ENCODE peak calls at places on chromosomes 16 and 17, in seven cellular contexts. G, Q, W, Z, X, C and V are unnamed samples.

GRCh38 chr17:67765623-67766022 is 47.9 kb downstream of the NOL11 start:
- DNase-seq in C (no peak), G (no peak), Q (no peak), X (no peak), Z (no peak), W (no peak), V (no peak)

GRCh38 chr16:62256406-62256805 is 220.2 kb upstream of the CDH8 start:
- DNase-seq in W (no peak), Z (no peak), G (no peak), X (no peak), C (no peak), Q (no peak), V (no peak)

GRCh38 chr17:79849953-79850352 is 10.7 kb upstream of the CBX4 start:
- DNase-seq in W (no peak), C (no peak), X (peak), G (no peak), Q (no peak), Z (no peak), V (no peak)

GRCh38 chr16:50696575-50697420 is 3.4 kb downstream of the NOD2 start:
- DNase-seq in G (peak), C (peak), W (peak), Q (no peak), X (peak), Z (no peak), V (peak)

GRCh38 chr16:4101421-4102275 is 14.6 kb downstream of the ADCY9 start:
- DNase-seq in W (no peak), C (no peak), Q (no peak), G (no peak), Z (no peak), X (no peak), V (no peak)

GRCh38 chr16:21023509-21024202 is 123.1 kb downstream of the LYRM1 start:
- DNase-seq in C (no peak), G (no peak), X (no peak), Z (no peak), W (no peak), Q (no peak), V (no peak)

GRCh38 chr16:49129935-49130334 is 151.7 kb downstream of the CBLN1 start:
- DNase-seq in C (no peak), G (no peak), W (no peak), X (no peak), Z (no peak), Q (no peak), V (no peak)

GRCh38 chr16:86585821-86586611 is 7.7 kb downstream of the FOXL1 start:
- DNase-seq in X (no peak), G (peak), Z (no peak), W (no peak), Q (no peak), C (no peak), V (peak)

GRCh38 chr16:50306287-50306686 is 39.9 kb downstream of the ADCY7 start:
- DNase-seq in Z (no peak), G (no peak), Q (peak), X (no peak), W (no peak), C (no peak), V (no peak)

GRCh38 chr17:68352041-68352440 is 60.7 kb downstream of the ARSG start:
- DNase-seq in C (no peak), X (no peak), W (no peak), Z (no peak), G (peak), Q (no peak), V (no peak)

GRCh38 chr16:62700456-62701280 is 664.4 kb upstream of the CDH8 start:
- DNase-seq in Q (no peak), W (no peak), Z (no peak), X (no peak), G (no peak), C (no peak), V (no peak)

GRCh38 chr16:55120408-55120807 is 189.7 kb downstream of the IRX5 start:
- DNase-seq in G (no peak), W (no peak), C (no peak), Q (no peak), Z (no peak), X (no peak), V (no peak)

GRCh38 chr17:48679385-48680096 is 42.8 kb downstream of the PRAC1 start:
- DNase-seq in C (no peak), W (no peak), X (no peak), G (no peak), Q (no peak), Z (no peak), V (no peak)

GRCh38 chr17:40188694-40189093 is 11.4 kb downstream of the RAPGEFL1 start:
- DNase-seq in C (no peak), W (no peak), G (no peak), Z (no peak), X (no peak), Q (no peak), V (no peak)

GRCh38 chr17:78224226-78225087 is 7.0 kb upstream of the TMEM235 start:
- DNase-seq in Z (no peak), W (no peak), G (no peak), Q (no peak), X (no peak), C (no peak), V (no peak)

GRCh38 chr16:47777191-47777590 is 316.1 kb downstream of the PHKB start:
- DNase-seq in Z (no peak), W (no peak), Q (no peak), C (no peak), G (no peak), X (no peak), V (peak)

GRCh38 chr17:75668489-75668888 is 1.4 kb downstream of the SAP30BP start:
- DNase-seq in Z (no peak), Q (no peak), W (no peak), C (no peak), X (no peak), G (no peak), V (no peak)

DNA sequence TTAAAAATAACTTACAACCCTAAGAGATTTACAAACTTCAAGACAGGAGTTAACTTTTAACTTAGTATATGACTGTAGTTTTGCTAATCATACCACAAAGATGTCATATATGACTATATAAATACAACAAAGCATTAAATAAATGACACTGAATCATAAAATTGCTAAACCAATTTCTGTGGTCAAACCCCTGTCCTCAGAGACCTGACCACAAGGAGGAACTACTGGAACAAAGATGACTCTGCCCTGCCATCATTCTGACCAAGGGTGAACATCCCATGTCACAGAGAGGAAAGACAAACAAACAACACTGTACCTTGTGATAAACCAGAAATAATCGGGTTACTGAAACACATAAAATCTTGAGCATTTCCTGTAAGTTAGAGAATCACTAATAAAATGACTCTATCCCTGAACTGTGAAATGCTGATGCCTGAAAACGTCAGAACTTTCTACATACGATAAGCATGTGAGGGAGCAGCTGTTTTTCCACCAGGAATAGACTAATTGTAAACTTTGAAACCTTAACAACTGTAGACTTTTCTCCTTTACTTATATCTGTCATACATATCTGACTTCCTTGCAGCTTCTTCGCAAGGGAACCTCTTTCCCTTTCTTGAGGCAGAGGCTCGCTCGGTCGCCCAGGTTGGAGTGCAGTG is 47.9 kb downstream of the WDR59 start:
- DNase-seq in C (no peak), G (peak), W (peak), X (no peak), Z (no peak), Q (no peak), V (peak)
- TF ChIP-seq CTCF in C (no peak), G (peak), W (no peak), X (no peak), Z (no peak), Q (no peak), V (peak)

GRCh38 chr16:28067604-28068382 is 4.3 kb upstream of the GSG1L start:
- DNase-seq in W (no peak), C (no peak), X (no peak), Z (no peak), G (peak), Q (no peak), V (peak)
- TF ChIP-seq CTCF in W (no peak), C (no peak), X (no peak), Z (no peak), G (no peak), Q (no peak), V (no peak)

GRCh38 chr17:76709077-76709950 is 1.5 kb downstream of the MXRA7 start:
- DNase-seq in C (no peak), Z (no peak), G (peak), X (peak), W (no peak), Q (no peak), V (peak)

GRCh38 chr17:76710863-76711611 is at the start of gene MXRA7:
- DNase-seq in G (no peak), W (peak), C (peak), Z (no peak), Q (peak), X (no peak), V (peak)

GRCh38 chr17:76704799-76705198 is 6.0 kb downstream of the MXRA7 start:
- DNase-seq in Z (no peak), X (no peak), Q (no peak), G (no peak), W (no peak), C (no peak), V (no peak)

GRCh38 chr17:76706817-76707216 is 3.9 kb downstream of the MXRA7 start:
- DNase-seq in G (no peak), Q (no peak), X (no peak), Z (no peak), C (no peak), W (no peak), V (no peak)

GRCh38 chr17:76707985-76708807 is 2.6 kb downstream of the MXRA7 start:
- DNase-seq in Z (no peak), C (no peak), X (no peak), W (no peak), Q (peak), G (no peak), V (no peak)
- TF ChIP-seq CTCF in Z (peak), C (no peak), X (no peak), W (no peak), Q (peak), G (peak), V (peak)

DNA sequence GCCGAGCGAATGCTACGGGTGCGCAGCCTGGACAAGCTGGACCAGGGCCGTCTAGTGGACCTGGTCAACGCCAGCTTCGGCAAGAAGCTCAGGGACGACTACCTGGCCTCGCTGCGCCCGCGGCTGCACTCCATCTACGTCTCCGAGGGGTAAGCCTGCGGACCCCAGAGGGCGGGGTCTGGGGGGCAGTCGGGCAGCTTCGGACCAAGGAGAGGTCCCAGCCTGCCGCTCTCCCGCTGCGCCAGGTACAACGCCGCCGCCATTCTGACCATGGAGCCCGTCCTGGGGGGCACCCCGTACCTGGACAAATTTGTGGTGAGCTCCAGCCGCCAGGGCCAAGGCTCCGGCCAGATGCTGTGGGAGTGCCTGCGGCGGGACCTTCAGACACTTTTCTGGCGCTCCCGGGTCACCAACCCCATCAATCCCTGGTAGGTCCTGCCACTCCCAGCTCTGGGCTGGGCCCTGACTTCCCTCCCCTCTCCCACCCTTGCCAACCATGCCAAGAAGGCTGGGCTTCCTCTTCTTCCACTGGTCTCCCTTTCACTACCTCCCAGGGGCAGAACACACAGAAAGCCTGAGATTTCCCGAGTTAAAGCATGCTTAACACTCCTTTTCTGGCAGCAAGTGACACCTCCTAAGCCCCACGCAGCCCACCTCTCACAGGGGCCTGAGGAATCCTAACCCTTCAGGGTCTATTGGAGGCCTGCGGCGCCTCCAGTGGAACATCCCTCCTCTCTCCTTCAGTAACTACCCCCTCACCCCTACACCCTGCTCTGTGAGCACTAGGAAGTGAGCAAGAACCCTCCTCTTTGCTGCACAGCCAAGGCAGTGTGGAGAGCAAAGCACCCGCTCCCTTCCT is 3.2 kb downstream of the NAGS start:
- DNase-seq in X (peak), W (no peak), Z (no peak), C (no peak), Q (no peak), G (no peak), V (peak)
- TF ChIP-seq CTCF in X (no peak), W (no peak), Z (no peak), C (peak), Q (no peak), G (peak), V (no peak)

DNA sequence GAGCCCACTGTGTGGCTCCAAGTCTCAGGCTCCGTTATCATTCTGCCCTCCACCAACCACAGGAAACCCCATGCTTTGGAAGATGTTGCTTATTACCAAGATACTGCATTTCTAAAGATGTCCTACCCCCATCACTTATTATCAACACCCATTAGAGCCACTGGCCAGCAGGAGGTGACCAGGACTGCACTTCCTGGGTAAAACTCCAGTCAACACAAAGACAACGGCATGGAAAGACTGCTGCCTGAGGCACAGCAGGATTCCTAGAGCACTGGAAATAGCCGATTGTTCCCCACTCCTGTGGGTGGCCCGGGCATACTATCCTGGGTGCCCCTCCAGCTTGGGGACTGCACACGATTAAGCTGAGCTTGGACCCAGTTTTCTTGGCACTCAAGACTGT is 133.7 kb downstream of the AATF start:
- DNase-seq in Q (no peak), W (no peak), C (no peak), X (no peak), G (no peak), Z (no peak), V (no peak)
- TF ChIP-seq CTCF in Q (no peak), W (no peak), C (no peak), X (no peak), G (no peak), Z (no peak), V (no peak)

DNA sequence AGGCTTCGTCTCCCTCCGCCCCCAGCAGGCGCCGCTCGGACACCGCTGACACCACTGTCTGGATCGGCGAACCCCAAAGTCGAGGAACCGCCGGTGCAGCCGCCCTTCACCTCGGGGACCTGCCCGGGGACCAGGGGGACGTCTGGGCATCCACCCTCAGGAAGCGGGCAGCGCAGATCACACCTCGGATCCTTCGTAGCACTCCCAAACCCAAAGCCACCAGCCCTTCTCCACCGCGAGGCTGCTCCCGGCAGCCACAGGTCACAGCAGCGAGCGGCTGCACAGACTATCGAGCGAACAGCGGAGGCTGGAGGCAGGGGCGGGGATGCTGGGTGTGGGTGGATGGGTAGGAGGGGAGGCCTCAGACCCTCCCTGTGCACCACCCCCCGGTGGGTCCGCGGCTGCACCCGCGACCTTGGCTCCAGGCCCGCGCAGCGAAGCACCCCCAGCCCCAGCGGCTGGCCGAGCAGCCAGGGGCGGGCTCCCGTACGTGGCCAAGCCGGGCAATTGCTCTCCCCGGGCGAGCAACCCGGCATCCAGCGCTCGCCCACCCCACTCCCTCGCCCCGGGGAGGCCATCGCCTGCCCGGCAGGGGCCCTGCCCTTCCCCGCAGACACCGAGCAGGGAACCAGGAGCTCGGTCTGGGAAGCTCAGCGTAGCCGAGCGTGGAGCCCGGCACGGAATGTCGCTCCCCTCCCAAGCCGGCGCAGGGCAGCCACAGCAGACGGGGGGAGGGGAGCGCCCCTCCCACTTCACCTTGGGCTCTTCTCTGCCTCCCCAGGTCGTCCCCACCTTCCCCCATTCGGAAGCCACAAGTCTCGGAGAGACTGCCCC is 1.0 kb downstream of the SDK2 start:
- DNase-seq in X (peak), G (no peak), Z (no peak), C (peak), Q (no peak), W (no peak), V (no peak)
- TF ChIP-seq CTCF in X (no peak), G (no peak), Z (peak), C (no peak), Q (peak), W (peak), V (peak)

DNA sequence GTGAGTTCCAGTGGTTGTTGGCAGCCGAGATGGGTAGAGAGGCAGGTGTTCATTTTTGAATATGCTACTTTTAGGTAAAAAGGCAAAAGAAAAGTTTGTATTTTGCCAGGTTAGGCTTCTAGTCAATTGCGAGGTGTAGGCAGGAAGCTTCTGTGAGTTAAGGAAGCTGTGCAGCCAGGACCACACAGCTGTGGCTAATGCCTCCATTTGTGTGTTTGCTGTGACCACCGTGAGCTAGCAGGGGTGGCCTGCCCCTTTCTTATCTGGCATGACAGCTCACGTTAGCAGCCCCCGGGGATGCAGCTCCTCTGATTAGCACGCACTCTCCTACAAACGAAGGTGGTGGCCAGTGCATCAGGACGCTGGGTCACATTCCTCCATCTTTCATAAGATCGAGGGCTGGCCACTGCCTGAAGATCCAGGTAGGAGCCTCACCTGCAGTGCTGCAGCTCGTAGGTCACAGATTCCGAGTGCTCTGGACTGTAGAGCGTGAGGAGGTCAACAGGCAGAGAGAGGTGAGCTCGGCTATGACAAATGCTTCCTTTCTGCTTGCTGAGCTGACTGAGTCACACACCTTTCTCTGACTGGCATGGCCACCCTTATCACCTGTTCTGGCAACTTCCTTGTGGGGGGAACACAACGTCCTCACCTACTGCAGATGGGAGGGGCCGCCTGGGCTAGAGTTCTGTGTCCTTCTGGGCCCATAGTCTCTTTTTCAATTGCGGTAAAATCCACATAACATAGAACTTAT is 244.4 kb downstream of the HS3ST3B1 start:
- DNase-seq in Q (no peak), G (no peak), Z (no peak), W (no peak), X (no peak), C (peak), V (no peak)
- TF ChIP-seq CTCF in Q (no peak), G (no peak), Z (no peak), W (no peak), X (no peak), C (no peak), V (no peak)

GRCh38 chr17:82568997-82569393 is 49.5 kb downstream of the FOXK2 start:
- DNase-seq in Q (no peak), C (no peak), W (no peak), X (peak), G (no peak), Z (no peak), V (no peak)
- TF ChIP-seq CTCF in Q (no peak), C (no peak), W (no peak), X (no peak), G (no peak), Z (no peak), V (no peak)

GRCh38 chr17:15999974-16000827 is 577 bp downstream of the TTC19 start:
- DNase-seq in W (peak), Q (peak), G (peak), C (no peak), X (no peak), Z (no peak), V (peak)
- TF ChIP-seq CTCF in W (no peak), Q (no peak), G (no peak), C (no peak), X (no peak), Z (no peak), V (no peak)